ENCODE peak calls at places on chromosomes 12 and 14, in seven cellular contexts. D is HCT116, M is HepG2, C is GM12878, J is H1, S is NT2/D1, I is K562. P is an unnamed sample.

GRCh38 chr12:31261744-31262143 is 64.2 kb downstream of the SINHCAF start:
- DNase-seq in D (no peak), M (no peak), C (no peak), J (no peak), S (no peak), I (no peak), P (no peak)

GRCh38 chr14:68397371-68397779 is 395.5 kb downstream of the ZFP36L1 start:
- DNase-seq in D (no peak), M (peak), C (no peak), J (no peak), S (no peak), I (no peak), P (no peak)

GRCh38 chr14:65850429-65851145 is 438.1 kb downstream of the FUT8 start:
- DNase-seq in D (no peak), M (no peak), C (no peak), J (no peak), S (no peak), I (no peak), P (peak)

GRCh38 chr14:51095854-51096823 is 1.2 kb upstream of the TRIM9 start:
- DNase-seq in D (no peak), M (no peak), C (no peak), J (no peak), S (no peak), I (no peak), P (peak)

GRCh38 chr14:99643343-99643742 is 1.6 kb upstream of the HHIPL1 start:
- DNase-seq in D (no peak), M (no peak), C (no peak), J (no peak), S (no peak), I (no peak), P (no peak)

GRCh38 chr14:77498984-77499527 is 440 bp upstream of the ISM2 start:
- DNase-seq in D (no peak), M (peak), C (no peak), J (peak), S (no peak), I (no peak), P (no peak)

GRCh38 chr12:107436836-107437235 is 248.8 kb upstream of the PWP1 start:
- DNase-seq in D (no peak), M (no peak), C (no peak), J (no peak), S (no peak), I (no peak), P (no peak)

GRCh38 chr14:23061995-23062394 is 4.7 kb upstream of the CDH24 start:
- DNase-seq in D (peak), M (peak), C (no peak), J (no peak), S (no peak), I (no peak), P (no peak)

GRCh38 chr12:106632797-106633450 is 50.1 kb downstream of the RFX4 start:
- DNase-seq in D (peak), M (peak), C (no peak), J (no peak), S (no peak), I (no peak), P (no peak)

GRCh38 chr14:103896578-103896977 is 31.7 kb upstream of the TDRD9 start:
- DNase-seq in D (no peak), M (no peak), C (no peak), J (no peak), S (no peak), I (no peak), P (peak)

GRCh38 chr14:60093088-60093487 is 1.4 kb downstream of the PCNX4 start:
- DNase-seq in D (no peak), M (no peak), C (no peak), J (no peak), S (no peak), I (no peak), P (no peak)

GRCh38 chr14:77322209-77322902 is 1.5 kb downstream of the GSTZ1 start:
- DNase-seq in D (no peak), M (no peak), C (no peak), J (no peak), S (no peak), I (no peak), P (no peak)

GRCh38 chr14:67940476-67940875 is 120.9 kb downstream of the RAD51B start:
- DNase-seq in D (no peak), M (peak), C (no peak), J (no peak), S (no peak), I (no peak), P (no peak)

GRCh38 chr12:124165695-124166094 is 129.2 kb upstream of the RFLNA start:
- DNase-seq in D (no peak), M (no peak), C (no peak), J (no peak), S (no peak), I (no peak), P (no peak)

GRCh38 chr14:93086441-93087055 is 29.2 kb downstream of the ITPK1 start:
- DNase-seq in D (no peak), M (no peak), C (peak), J (no peak), S (no peak), I (no peak), P (no peak)

GRCh38 chr12:112906712-112907414 is at the start of gene OAS1:
- DNase-seq in D (no peak), M (peak), C (peak), J (no peak), S (peak), I (no peak), P (peak)

GRCh38 chr14:39033371-39033770 is 69.7 kb downstream of the SEC23A start:
- DNase-seq in D (no peak), M (no peak), C (no peak), J (no peak), S (no peak), I (no peak), P (no peak)

GRCh38 chr12:122788387-122788786 is 14.0 kb downstream of the CCDC62 start:
- DNase-seq in D (no peak), M (no peak), C (no peak), J (no peak), S (no peak), I (no peak), P (no peak)

DNA sequence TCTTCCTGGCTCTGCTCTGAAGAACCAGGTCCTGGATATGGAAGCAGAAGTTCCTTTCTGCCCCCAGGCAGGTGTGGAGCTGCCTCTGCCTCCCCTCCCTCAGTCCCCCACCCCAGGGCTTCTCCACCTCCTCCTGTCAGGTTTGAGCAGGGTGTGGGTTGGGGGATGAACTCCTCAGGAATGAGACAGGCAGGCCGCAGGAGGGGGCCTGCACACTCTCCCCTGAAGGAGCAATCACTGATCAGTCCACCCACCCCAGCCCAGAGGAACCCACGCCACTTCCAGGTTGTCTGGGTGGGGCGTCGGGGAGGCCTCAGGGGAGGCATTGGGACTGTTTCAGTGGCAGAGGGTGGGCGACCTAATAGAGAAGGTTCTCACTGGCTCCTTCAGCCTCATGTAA is 26.6 kb downstream of the FAIM2 start:
- DNase-seq in D (no peak), M (no peak), C (no peak), J (no peak), S (no peak), I (no peak), P (no peak)
- TF ChIP-seq YY1 in D (no peak), M (no peak), C (no peak), J (no peak), S (no peak), I (no peak), P (no peak)

GRCh38 chr14:58904771-58905170 is 267.0 kb downstream of the DACT1 start:
- DNase-seq in D (no peak), M (no peak), C (no peak), J (no peak), S (no peak), I (no peak), P (peak)

GRCh38 chr14:58901826-58902225 is 264.1 kb downstream of the DACT1 start:
- DNase-seq in D (no peak), M (no peak), C (no peak), J (no peak), S (no peak), I (no peak), P (no peak)

GRCh38 chr14:58899317-58899713 is 261.6 kb downstream of the DACT1 start:
- DNase-seq in D (no peak), M (no peak), C (no peak), J (no peak), S (no peak), I (no peak), P (no peak)

GRCh38 chr14:58898655-58899316 is 261.0 kb downstream of the DACT1 start:
- DNase-seq in D (no peak), M (no peak), C (no peak), J (no peak), S (no peak), I (no peak), P (no peak)
- TF ChIP-seq YY1 in D (no peak), M (no peak), C (no peak), J (no peak), S (no peak), I (no peak), P (no peak)

GRCh38 chr14:34875031-34875922 is at the start of gene BAZ1A:
- DNase-seq in D (peak), M (peak), C (peak), J (no peak), S (peak), I (peak), P (peak)
- TF ChIP-seq YY1 in D (no peak), M (peak), C (peak), J (no peak), S (no peak), I (no peak), P (peak)

GRCh38 chr12:116590561-116590960 is 31.4 kb downstream of the MAP1LC3B2 start:
- DNase-seq in D (no peak), M (peak), C (no peak), J (no peak), S (no peak), I (no peak), P (no peak)
- TF ChIP-seq YY1 in D (no peak), M (no peak), C (no peak), J (no peak), S (no peak), I (no peak), P (no peak)

DNA sequence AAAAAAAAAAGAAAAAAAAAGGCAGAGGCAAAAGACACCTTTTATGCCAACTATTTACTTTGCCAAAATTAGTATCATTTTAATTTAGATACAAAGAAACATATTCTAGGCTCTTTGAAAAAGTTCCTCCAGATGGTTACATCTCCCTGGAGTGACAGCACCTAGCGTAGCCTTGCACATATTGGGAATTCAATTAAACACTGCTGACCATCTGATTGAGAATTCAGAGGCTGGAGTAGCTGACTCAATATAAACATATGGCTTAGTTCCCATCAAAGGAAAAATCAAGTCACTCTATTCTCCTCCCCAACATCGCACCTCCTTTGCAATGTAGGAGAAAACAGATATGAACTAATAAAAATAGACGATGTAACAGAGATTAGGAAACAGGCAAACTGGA is 36.4 kb downstream of the ANKS1B start:
- DNase-seq in D (no peak), M (no peak), C (no peak), J (no peak), S (no peak), I (no peak), P (no peak)
- TF ChIP-seq YY1 in D (no peak), M (no peak), C (no peak), J (no peak), S (no peak), I (no peak), P (no peak)

DNA sequence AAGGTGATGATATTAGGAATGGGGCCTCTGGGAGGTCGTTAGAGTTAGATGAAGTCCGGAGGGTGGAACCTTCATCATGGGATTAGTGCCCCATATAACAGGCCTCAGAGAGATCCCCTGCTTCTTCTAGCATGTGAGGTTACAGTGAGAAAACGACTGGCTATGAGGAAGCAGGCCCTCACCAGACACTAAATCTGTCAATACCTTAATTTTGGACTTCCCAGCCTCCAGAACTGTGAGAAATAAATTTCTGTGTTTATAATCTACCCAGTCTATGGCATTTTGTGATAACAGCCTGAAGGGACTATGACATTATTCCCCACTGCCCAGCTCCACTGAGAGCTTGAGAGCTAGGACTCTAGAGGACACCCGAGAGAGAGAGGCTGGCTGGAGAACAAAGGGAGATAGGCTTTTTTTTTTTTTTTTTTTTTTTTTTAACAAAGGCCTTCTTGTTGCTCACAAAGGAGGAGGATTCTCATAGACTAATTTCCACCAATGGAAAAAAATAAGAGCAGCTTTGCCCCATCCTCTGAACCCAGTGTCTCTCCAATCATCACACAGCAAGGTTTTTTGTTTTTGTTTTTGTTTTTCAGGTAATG is 87.8 kb upstream of the EEA1 start:
- DNase-seq in D (no peak), M (peak), C (no peak), J (no peak), S (no peak), I (no peak), P (no peak)
- TF ChIP-seq YY1 in D (no peak), M (no peak), C (no peak), J (no peak), S (no peak), I (no peak), P (no peak)